ENCODE peak calls at places on chromosomes 7 and 10, in seven cellular contexts. One of them, this sample, is unnamed.

GRCh38 chr7:99560834-99561734 is 2.6 kb downstream of the ZNF655 start:
- DNase-seq in HL-60: no peak
- DNase-seq in sigmoid colon: no peak
- DNase-seq in stomach: no peak
- DNase-seq in K562: no peak
- DNase-seq in fibroblast of lung: no peak
- DNase-seq in psoas muscle: no peak
- DNase-seq in this sample: no peak

GRCh38 chr10:88386204-88386877 is 196.8 kb downstream of the RNLS start:
- DNase-seq in fibroblast of lung: no peak
- DNase-seq in sigmoid colon: no peak
- DNase-seq in stomach: no peak
- DNase-seq in psoas muscle: no peak
- DNase-seq in HL-60: no peak
- DNase-seq in K562: no peak
- DNase-seq in this sample: no peak

GRCh38 chr7:147519062-147519461 is 1071.5 kb upstream of the C7orf33 start:
- DNase-seq in HL-60: no peak
- DNase-seq in K562: no peak
- DNase-seq in psoas muscle: no peak
- DNase-seq in stomach: no peak
- DNase-seq in fibroblast of lung: no peak
- DNase-seq in sigmoid colon: no peak
- DNase-seq in this sample: no peak

GRCh38 chr7:49639808-49640207 is 133.6 kb upstream of the VWC2 start:
- DNase-seq in fibroblast of lung: no peak
- DNase-seq in K562: no peak
- DNase-seq in psoas muscle: no peak
- DNase-seq in stomach: no peak
- DNase-seq in sigmoid colon: no peak
- DNase-seq in HL-60: no peak
- DNase-seq in this sample: no peak

GRCh38 chr7:87934699-87935372 is 785 bp downstream of the ADAM22 start:
- DNase-seq in HL-60: no peak
- DNase-seq in sigmoid colon: no peak
- DNase-seq in stomach: no peak
- DNase-seq in K562: no peak
- DNase-seq in fibroblast of lung: peak
- DNase-seq in psoas muscle: no peak
- DNase-seq in this sample: no peak

GRCh38 chr10:2202401-2202800 is 465.1 kb upstream of the ADARB2 start:
- DNase-seq in HL-60: no peak
- DNase-seq in sigmoid colon: no peak
- DNase-seq in psoas muscle: no peak
- DNase-seq in K562: no peak
- DNase-seq in stomach: no peak
- DNase-seq in fibroblast of lung: peak
- DNase-seq in this sample: no peak

GRCh38 chr7:143261901-143262300 is 1.3 kb upstream of the GSTK1 start:
- DNase-seq in HL-60: no peak
- DNase-seq in K562: peak
- DNase-seq in psoas muscle: no peak
- DNase-seq in sigmoid colon: no peak
- DNase-seq in fibroblast of lung: no peak
- DNase-seq in stomach: no peak
- DNase-seq in this sample: no peak

GRCh38 chr10:29136401-29136800 is 152.5 kb upstream of the LYZL1 start:
- DNase-seq in psoas muscle: no peak
- DNase-seq in fibroblast of lung: peak
- DNase-seq in stomach: no peak
- DNase-seq in HL-60: no peak
- DNase-seq in sigmoid colon: no peak
- DNase-seq in K562: no peak
- DNase-seq in this sample: no peak

GRCh38 chr10:72772031-72772430 is 80.1 kb downstream of the MCU start:
- DNase-seq in psoas muscle: no peak
- DNase-seq in stomach: no peak
- DNase-seq in fibroblast of lung: no peak
- DNase-seq in HL-60: no peak
- DNase-seq in K562: no peak
- DNase-seq in sigmoid colon: no peak
- DNase-seq in this sample: no peak

GRCh38 chr7:127845497-127846214 is 185.6 kb downstream of the LRRC4 start:
- DNase-seq in stomach: no peak
- DNase-seq in K562: no peak
- DNase-seq in fibroblast of lung: peak
- DNase-seq in psoas muscle: no peak
- DNase-seq in sigmoid colon: no peak
- DNase-seq in HL-60: no peak
- DNase-seq in this sample: no peak

DNA sequence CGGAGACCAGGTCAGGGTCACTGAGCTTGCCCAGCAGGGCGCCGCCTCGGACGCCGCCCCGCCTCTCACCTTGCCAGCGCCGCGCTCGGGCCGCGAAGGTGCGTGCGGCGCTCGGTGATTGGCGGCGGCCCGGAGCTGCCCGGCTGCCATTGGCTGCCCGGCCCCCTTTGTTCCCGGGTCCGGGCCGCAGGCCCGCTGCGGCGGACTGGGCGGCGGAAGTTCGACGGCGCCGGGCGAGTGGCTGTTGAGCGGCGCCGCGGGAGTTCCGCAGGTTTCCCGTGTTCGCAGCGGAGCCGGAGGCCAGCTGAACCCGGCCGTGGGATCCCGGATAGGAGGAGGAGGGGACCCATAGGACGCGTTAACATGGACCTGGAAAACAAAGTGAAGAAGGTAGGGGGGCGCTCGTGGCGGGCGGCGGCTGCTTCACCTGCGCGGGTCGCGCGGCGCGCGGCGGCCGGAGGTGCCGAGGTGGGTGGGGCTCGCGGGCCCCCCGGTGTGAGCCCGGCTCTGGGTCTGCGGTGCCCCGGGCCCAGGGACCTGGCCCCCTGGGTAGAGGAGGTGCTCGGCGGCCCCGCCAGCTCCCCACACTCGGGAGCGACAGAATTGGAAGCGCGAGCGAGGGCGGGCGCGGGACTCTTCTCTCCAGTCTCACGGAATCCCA is at the start of gene TES:
- DNase-seq in sigmoid colon: peak
- DNase-seq in psoas muscle: peak
- DNase-seq in HL-60: peak
- DNase-seq in fibroblast of lung: peak
- DNase-seq in K562: peak
- DNase-seq in stomach: peak
- DNase-seq in this sample: no peak
- H3K27ac ChIP-seq in sigmoid colon: peak
- H3K27ac ChIP-seq in psoas muscle: peak
- H3K27ac ChIP-seq in HL-60: peak
- H3K27ac ChIP-seq in fibroblast of lung: peak
- H3K27ac ChIP-seq in K562: peak
- H3K27ac ChIP-seq in stomach: peak
- H3K27ac ChIP-seq in this sample: peak

GRCh38 chr10:20811131-20811530 is 86.0 kb downstream of the NEBL start:
- DNase-seq in psoas muscle: no peak
- DNase-seq in stomach: no peak
- DNase-seq in K562: no peak
- DNase-seq in HL-60: no peak
- DNase-seq in fibroblast of lung: peak
- DNase-seq in sigmoid colon: no peak
- DNase-seq in this sample: no peak
- H3K27ac ChIP-seq in psoas muscle: no peak
- H3K27ac ChIP-seq in stomach: no peak
- H3K27ac ChIP-seq in K562: no peak
- H3K27ac ChIP-seq in HL-60: no peak
- H3K27ac ChIP-seq in fibroblast of lung: no peak
- H3K27ac ChIP-seq in sigmoid colon: no peak
- H3K27ac ChIP-seq in this sample: no peak

DNA sequence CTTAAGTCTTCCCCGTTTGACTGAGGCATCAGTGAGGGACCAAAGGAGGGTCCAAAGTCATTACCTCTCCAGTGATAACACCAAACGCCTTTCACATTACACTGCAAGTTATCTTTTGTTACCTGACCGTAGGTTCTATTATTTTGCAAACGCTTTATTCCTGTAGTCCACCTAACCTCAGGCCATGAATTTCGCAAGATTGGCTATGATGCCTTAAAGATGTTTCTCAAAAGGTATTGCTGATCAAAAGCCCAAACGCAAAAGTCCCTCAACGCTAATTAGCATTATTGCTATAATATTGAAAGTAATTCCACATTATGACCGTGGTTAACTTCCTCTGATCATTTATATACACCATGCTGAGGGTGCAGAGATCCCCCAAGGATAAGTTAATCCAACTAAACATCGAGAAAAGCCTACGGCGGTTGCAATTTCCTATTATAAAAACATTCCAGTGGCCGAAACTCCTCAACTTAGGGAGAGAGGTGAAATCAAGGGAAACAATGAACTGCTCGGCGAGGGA is 649 bp downstream of the DNA2 start:
- DNase-seq in K562: peak
- DNase-seq in sigmoid colon: no peak
- DNase-seq in stomach: no peak
- DNase-seq in fibroblast of lung: peak
- DNase-seq in psoas muscle: no peak
- DNase-seq in HL-60: no peak
- DNase-seq in this sample: no peak
- H3K27ac ChIP-seq in K562: peak
- H3K27ac ChIP-seq in sigmoid colon: no peak
- H3K27ac ChIP-seq in stomach: peak
- H3K27ac ChIP-seq in fibroblast of lung: peak
- H3K27ac ChIP-seq in psoas muscle: no peak
- H3K27ac ChIP-seq in HL-60: peak
- H3K27ac ChIP-seq in this sample: peak

DNA sequence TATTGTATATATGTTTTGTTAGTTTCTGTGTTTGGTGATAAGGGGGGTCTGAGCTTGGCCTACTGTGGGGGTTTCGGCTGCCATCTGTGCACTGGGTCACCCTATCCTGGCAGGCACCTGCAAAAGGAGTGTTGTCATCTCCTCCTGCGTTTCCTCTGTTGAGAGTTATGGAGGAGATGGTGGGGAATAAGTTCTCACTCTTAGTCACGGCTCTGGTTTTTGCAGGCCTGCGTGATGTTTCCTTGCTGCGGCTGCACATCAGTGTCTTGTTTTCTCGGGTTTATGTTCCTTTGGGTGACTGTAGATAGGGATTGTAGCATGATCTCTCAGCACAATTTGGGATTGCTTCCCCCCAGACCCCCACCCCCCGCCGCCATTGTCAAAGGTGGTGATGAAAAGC is 36.8 kb downstream of the CCM2 start:
- DNase-seq in HL-60: no peak
- DNase-seq in K562: no peak
- DNase-seq in stomach: no peak
- DNase-seq in sigmoid colon: no peak
- DNase-seq in psoas muscle: no peak
- DNase-seq in fibroblast of lung: no peak
- DNase-seq in this sample: no peak
- H3K27ac ChIP-seq in HL-60: peak
- H3K27ac ChIP-seq in K562: no peak
- H3K27ac ChIP-seq in stomach: no peak
- H3K27ac ChIP-seq in sigmoid colon: no peak
- H3K27ac ChIP-seq in psoas muscle: no peak
- H3K27ac ChIP-seq in fibroblast of lung: no peak
- H3K27ac ChIP-seq in this sample: no peak

DNA sequence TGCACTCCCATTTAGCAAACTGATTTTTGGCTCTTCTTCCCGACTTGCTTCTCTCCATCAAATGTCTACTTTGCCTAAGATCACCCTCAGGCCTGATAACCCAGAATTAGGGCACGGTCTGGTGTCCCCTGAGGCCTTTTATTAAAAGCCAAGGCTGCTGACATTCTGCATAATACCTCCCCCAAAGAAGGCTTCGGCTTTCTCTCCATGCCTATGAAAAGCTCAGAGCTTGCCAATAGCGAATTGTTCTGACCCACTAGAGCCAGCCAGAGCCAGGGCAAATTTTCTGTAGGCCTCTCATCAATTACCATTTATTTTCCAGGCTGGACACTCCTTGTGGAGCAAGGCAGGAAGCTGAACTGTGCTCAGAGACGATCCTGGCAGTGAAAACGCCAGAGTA is 64.3 kb upstream of the ADRB1 start:
- DNase-seq in sigmoid colon: no peak
- DNase-seq in K562: no peak
- DNase-seq in psoas muscle: no peak
- DNase-seq in HL-60: no peak
- DNase-seq in stomach: no peak
- DNase-seq in fibroblast of lung: no peak
- DNase-seq in this sample: no peak
- H3K27ac ChIP-seq in sigmoid colon: no peak
- H3K27ac ChIP-seq in K562: no peak
- H3K27ac ChIP-seq in psoas muscle: no peak
- H3K27ac ChIP-seq in HL-60: no peak
- H3K27ac ChIP-seq in stomach: no peak
- H3K27ac ChIP-seq in fibroblast of lung: no peak
- H3K27ac ChIP-seq in this sample: no peak

GRCh38 chr10:119542990-119543813 is 683 bp upstream of the RGS10 start:
- DNase-seq in K562: peak
- DNase-seq in sigmoid colon: peak
- DNase-seq in psoas muscle: peak
- DNase-seq in fibroblast of lung: peak
- DNase-seq in HL-60: peak
- DNase-seq in stomach: peak
- DNase-seq in this sample: no peak
- H3K27ac ChIP-seq in K562: peak
- H3K27ac ChIP-seq in sigmoid colon: peak
- H3K27ac ChIP-seq in psoas muscle: peak
- H3K27ac ChIP-seq in fibroblast of lung: peak
- H3K27ac ChIP-seq in HL-60: peak
- H3K27ac ChIP-seq in stomach: peak
- H3K27ac ChIP-seq in this sample: peak

GRCh38 chr10:121791761-121792160 is 136.1 kb downstream of the ATE1 start:
- DNase-seq in sigmoid colon: no peak
- DNase-seq in psoas muscle: no peak
- DNase-seq in K562: no peak
- DNase-seq in fibroblast of lung: peak
- DNase-seq in stomach: no peak
- DNase-seq in HL-60: no peak
- DNase-seq in this sample: no peak
- H3K27ac ChIP-seq in sigmoid colon: no peak
- H3K27ac ChIP-seq in psoas muscle: no peak
- H3K27ac ChIP-seq in K562: no peak
- H3K27ac ChIP-seq in fibroblast of lung: no peak
- H3K27ac ChIP-seq in stomach: no peak
- H3K27ac ChIP-seq in HL-60: no peak
- H3K27ac ChIP-seq in this sample: no peak

GRCh38 chr10:3790272-3790671 is 5.3 kb upstream of the KLF6 start:
- DNase-seq in stomach: no peak
- DNase-seq in HL-60: no peak
- DNase-seq in K562: no peak
- DNase-seq in fibroblast of lung: no peak
- DNase-seq in psoas muscle: no peak
- DNase-seq in sigmoid colon: no peak
- DNase-seq in this sample: no peak
- H3K27ac ChIP-seq in stomach: no peak
- H3K27ac ChIP-seq in HL-60: no peak
- H3K27ac ChIP-seq in K562: no peak
- H3K27ac ChIP-seq in fibroblast of lung: no peak
- H3K27ac ChIP-seq in psoas muscle: no peak
- H3K27ac ChIP-seq in sigmoid colon: no peak
- H3K27ac ChIP-seq in this sample: no peak

This sample was measured in SK-N-MC.